ENCODE peak calls at places on chromosomes 12 and 14, in seven cellular contexts. One of them, this sample, is unnamed.

GRCh38 chr12:53560912-53561589 is 53.8 kb upstream of the NPFF start:
- DNase-seq in esophagus squamous epithelium: no peak
- DNase-seq in astrocyte of the spinal cord: no peak
- DNase-seq in transverse colon: no peak
- DNase-seq in fibroblast of lung: no peak
- DNase-seq in HFF-Myc: no peak
- DNase-seq in HL-60: no peak
- DNase-seq in this sample: peak

GRCh38 chr14:75339059-75339458 is 60.4 kb downstream of the FOS start:
- DNase-seq in HL-60: no peak
- DNase-seq in fibroblast of lung: peak
- DNase-seq in transverse colon: no peak
- DNase-seq in esophagus squamous epithelium: no peak
- DNase-seq in HFF-Myc: no peak
- DNase-seq in astrocyte of the spinal cord: peak
- DNase-seq in this sample: peak

GRCh38 chr14:53953002-53953827 is 3.4 kb downstream of the BMP4 start:
- DNase-seq in esophagus squamous epithelium: no peak
- DNase-seq in fibroblast of lung: peak
- DNase-seq in astrocyte of the spinal cord: peak
- DNase-seq in transverse colon: peak
- DNase-seq in HFF-Myc: no peak
- DNase-seq in HL-60: no peak
- DNase-seq in this sample: peak

GRCh38 chr12:7645395-7646177 is 20.1 kb downstream of the APOBEC1 start:
- DNase-seq in transverse colon: no peak
- DNase-seq in fibroblast of lung: peak
- DNase-seq in HFF-Myc: no peak
- DNase-seq in esophagus squamous epithelium: no peak
- DNase-seq in HL-60: peak
- DNase-seq in astrocyte of the spinal cord: peak
- DNase-seq in this sample: peak

GRCh38 chr14:34043627-34044372 is 92.9 kb upstream of the EGLN3 start:
- DNase-seq in esophagus squamous epithelium: no peak
- DNase-seq in HFF-Myc: no peak
- DNase-seq in fibroblast of lung: no peak
- DNase-seq in transverse colon: no peak
- DNase-seq in HL-60: no peak
- DNase-seq in astrocyte of the spinal cord: no peak
- DNase-seq in this sample: no peak

GRCh38 chr14:75506930-75507329 is 15.3 kb upstream of the BATF start:
- DNase-seq in fibroblast of lung: no peak
- DNase-seq in astrocyte of the spinal cord: no peak
- DNase-seq in HL-60: no peak
- DNase-seq in transverse colon: no peak
- DNase-seq in HFF-Myc: no peak
- DNase-seq in esophagus squamous epithelium: no peak
- DNase-seq in this sample: no peak

GRCh38 chr14:88681755-88682494 is 110.8 kb downstream of the EML5 start:
- DNase-seq in esophagus squamous epithelium: no peak
- DNase-seq in HL-60: no peak
- DNase-seq in HFF-Myc: no peak
- DNase-seq in fibroblast of lung: no peak
- DNase-seq in transverse colon: no peak
- DNase-seq in astrocyte of the spinal cord: no peak
- DNase-seq in this sample: no peak

GRCh38 chr12:76085159-76085868 is 829 bp upstream of the NAP1L1 start:
- DNase-seq in HL-60: no peak
- DNase-seq in HFF-Myc: no peak
- DNase-seq in esophagus squamous epithelium: no peak
- DNase-seq in astrocyte of the spinal cord: peak
- DNase-seq in transverse colon: no peak
- DNase-seq in fibroblast of lung: no peak
- DNase-seq in this sample: peak

GRCh38 chr14:85057266-85057665 is 472.7 kb upstream of the FLRT2 start:
- DNase-seq in esophagus squamous epithelium: no peak
- DNase-seq in HFF-Myc: no peak
- DNase-seq in astrocyte of the spinal cord: no peak
- DNase-seq in HL-60: no peak
- DNase-seq in fibroblast of lung: no peak
- DNase-seq in transverse colon: no peak
- DNase-seq in this sample: peak

GRCh38 chr12:47885012-47885501 is 19.7 kb downstream of the VDR start:
- DNase-seq in HL-60: no peak
- DNase-seq in transverse colon: no peak
- DNase-seq in astrocyte of the spinal cord: no peak
- DNase-seq in esophagus squamous epithelium: no peak
- DNase-seq in fibroblast of lung: no peak
- DNase-seq in HFF-Myc: no peak
- DNase-seq in this sample: no peak

GRCh38 chr14:30597496-30597895 is 24.6 kb upstream of the SCFD1 start:
- DNase-seq in transverse colon: no peak
- DNase-seq in HL-60: no peak
- DNase-seq in astrocyte of the spinal cord: no peak
- DNase-seq in fibroblast of lung: no peak
- DNase-seq in esophagus squamous epithelium: no peak
- DNase-seq in HFF-Myc: no peak
- DNase-seq in this sample: no peak

GRCh38 chr12:13749380-13749779 is 232.0 kb downstream of the GRIN2B start:
- DNase-seq in fibroblast of lung: no peak
- DNase-seq in HL-60: no peak
- DNase-seq in astrocyte of the spinal cord: no peak
- DNase-seq in esophagus squamous epithelium: no peak
- DNase-seq in HFF-Myc: no peak
- DNase-seq in transverse colon: no peak
- DNase-seq in this sample: no peak

GRCh38 chr14:76977793-76978730 is 50.4 kb downstream of the IRF2BPL start:
- DNase-seq in HL-60: peak
- DNase-seq in transverse colon: peak
- DNase-seq in HFF-Myc: no peak
- DNase-seq in esophagus squamous epithelium: no peak
- DNase-seq in astrocyte of the spinal cord: peak
- DNase-seq in fibroblast of lung: peak
- DNase-seq in this sample: peak

GRCh38 chr12:34601689-34602088 is 579.4 kb downstream of the ALG10 start:
- DNase-seq in fibroblast of lung: no peak
- DNase-seq in transverse colon: no peak
- DNase-seq in HFF-Myc: no peak
- DNase-seq in HL-60: no peak
- DNase-seq in astrocyte of the spinal cord: no peak
- DNase-seq in esophagus squamous epithelium: no peak
- DNase-seq in this sample: no peak

GRCh38 chr12:45234134-45234865 is 18.4 kb downstream of the ANO6 start:
- DNase-seq in transverse colon: no peak
- DNase-seq in HFF-Myc: peak
- DNase-seq in fibroblast of lung: peak
- DNase-seq in astrocyte of the spinal cord: peak
- DNase-seq in esophagus squamous epithelium: no peak
- DNase-seq in HL-60: no peak
- DNase-seq in this sample: peak

GRCh38 chr14:75579882-75580281 is 1.5 kb downstream of the FLVCR2 start:
- DNase-seq in HL-60: no peak
- DNase-seq in transverse colon: no peak
- DNase-seq in astrocyte of the spinal cord: no peak
- DNase-seq in esophagus squamous epithelium: no peak
- DNase-seq in HFF-Myc: no peak
- DNase-seq in fibroblast of lung: peak
- DNase-seq in this sample: no peak

GRCh38 chr12:57632898-57633825 is at the start of gene B4GALNT1:
- DNase-seq in fibroblast of lung: peak
- DNase-seq in esophagus squamous epithelium: no peak
- DNase-seq in transverse colon: peak
- DNase-seq in astrocyte of the spinal cord: peak
- DNase-seq in HL-60: peak
- DNase-seq in HFF-Myc: no peak
- DNase-seq in this sample: peak

GRCh38 chr12:96233941-96234461 is 39.8 kb downstream of the ELK3 start:
- DNase-seq in transverse colon: peak
- DNase-seq in HL-60: no peak
- DNase-seq in astrocyte of the spinal cord: peak
- DNase-seq in fibroblast of lung: peak
- DNase-seq in HFF-Myc: no peak
- DNase-seq in esophagus squamous epithelium: no peak
- DNase-seq in this sample: peak

DNA sequence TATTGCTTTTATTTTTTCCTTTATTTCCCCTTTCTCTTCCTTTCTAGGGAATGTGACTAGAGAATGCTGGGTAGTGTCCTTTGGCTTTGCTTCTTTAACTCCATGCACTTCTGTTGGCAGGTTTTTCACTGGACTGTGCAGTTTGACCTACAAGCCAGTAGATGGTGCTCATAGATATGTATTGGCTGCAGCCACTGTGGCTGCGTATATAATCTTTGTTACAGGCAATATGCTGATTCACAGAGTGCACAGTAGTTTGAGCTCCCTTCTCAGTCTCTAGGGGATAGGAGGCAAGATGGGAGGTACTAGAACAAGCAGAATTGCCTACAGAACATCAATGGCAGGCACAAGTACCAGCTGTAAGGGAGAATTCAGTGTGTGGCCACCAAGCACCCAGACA is 503.5 kb downstream of the LRFN5 start:
- DNase-seq in esophagus squamous epithelium: no peak
- DNase-seq in astrocyte of the spinal cord: peak
- DNase-seq in transverse colon: no peak
- DNase-seq in HFF-Myc: peak
- DNase-seq in fibroblast of lung: peak
- DNase-seq in HL-60: peak
- DNase-seq in this sample: peak
- TF ChIP-seq CTCF in esophagus squamous epithelium: no peak
- TF ChIP-seq CTCF in astrocyte of the spinal cord: peak
- TF ChIP-seq CTCF in transverse colon: no peak
- TF ChIP-seq CTCF in HFF-Myc: peak
- TF ChIP-seq CTCF in fibroblast of lung: peak
- TF ChIP-seq CTCF in HL-60: peak
- TF ChIP-seq CTCF in this sample: peak

DNA sequence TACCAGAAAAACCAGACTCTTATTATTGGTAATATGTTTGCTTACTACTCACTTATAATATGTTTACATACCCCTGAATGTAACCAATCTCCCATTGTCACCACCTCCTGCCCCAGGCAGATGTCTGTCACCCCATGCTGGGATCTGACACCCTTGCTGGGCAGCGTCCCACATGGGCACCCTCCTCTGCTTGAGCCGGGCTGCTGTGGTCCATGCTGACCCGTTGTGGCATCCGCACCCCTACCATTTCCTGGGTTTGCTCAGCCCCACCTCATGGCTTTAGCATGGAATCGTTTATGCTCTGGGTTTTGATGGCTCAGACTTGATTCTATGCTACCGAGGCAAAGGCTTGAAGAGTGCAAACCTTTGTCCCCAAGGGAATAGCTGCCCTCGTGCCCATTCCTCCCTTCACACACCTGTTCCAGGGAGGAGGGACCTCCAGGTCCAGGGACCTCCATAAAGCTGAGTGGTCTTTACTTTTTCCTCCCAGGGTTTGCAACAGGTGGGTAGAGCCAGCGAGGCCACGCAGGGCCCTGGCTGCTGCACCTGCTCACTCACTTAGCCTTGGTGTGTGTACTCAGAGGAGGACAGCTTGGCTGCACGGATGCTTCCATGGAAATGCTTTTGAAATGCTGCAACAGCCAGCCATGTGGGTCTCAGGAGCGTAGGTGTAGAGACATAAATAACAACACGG is 68.7 kb downstream of the PRMT8 start:
- DNase-seq in astrocyte of the spinal cord: no peak
- DNase-seq in HFF-Myc: no peak
- DNase-seq in transverse colon: no peak
- DNase-seq in HL-60: no peak
- DNase-seq in esophagus squamous epithelium: no peak
- DNase-seq in fibroblast of lung: no peak
- DNase-seq in this sample: no peak
- H3K4me3 ChIP-seq in astrocyte of the spinal cord: no peak
- H3K4me3 ChIP-seq in HFF-Myc: no peak
- H3K4me3 ChIP-seq in transverse colon: no peak
- H3K4me3 ChIP-seq in HL-60: no peak
- H3K4me3 ChIP-seq in esophagus squamous epithelium: no peak
- H3K4me3 ChIP-seq in fibroblast of lung: no peak
- H3K4me3 ChIP-seq in this sample: no peak

GRCh38 chr12:124718458-124718857 is 145.2 kb downstream of the SCARB1 start:
- DNase-seq in transverse colon: no peak
- DNase-seq in HFF-Myc: no peak
- DNase-seq in HL-60: no peak
- DNase-seq in esophagus squamous epithelium: no peak
- DNase-seq in astrocyte of the spinal cord: no peak
- DNase-seq in fibroblast of lung: no peak
- DNase-seq in this sample: no peak

GRCh38 chr12:124720687-124721500 is 142.8 kb downstream of the SCARB1 start:
- DNase-seq in esophagus squamous epithelium: no peak
- DNase-seq in HFF-Myc: no peak
- DNase-seq in transverse colon: peak
- DNase-seq in fibroblast of lung: peak
- DNase-seq in HL-60: no peak
- DNase-seq in astrocyte of the spinal cord: peak
- DNase-seq in this sample: peak

GRCh38 chr12:124718052-124718451 is 145.6 kb downstream of the SCARB1 start:
- DNase-seq in HL-60: no peak
- DNase-seq in astrocyte of the spinal cord: no peak
- DNase-seq in HFF-Myc: no peak
- DNase-seq in fibroblast of lung: no peak
- DNase-seq in transverse colon: no peak
- DNase-seq in esophagus squamous epithelium: no peak
- DNase-seq in this sample: no peak

GRCh38 chr12:124721501-124722154 is 142.0 kb downstream of the SCARB1 start:
- DNase-seq in HFF-Myc: no peak
- DNase-seq in fibroblast of lung: no peak
- DNase-seq in astrocyte of the spinal cord: no peak
- DNase-seq in esophagus squamous epithelium: no peak
- DNase-seq in HL-60: no peak
- DNase-seq in transverse colon: no peak
- DNase-seq in this sample: no peak

DNA sequence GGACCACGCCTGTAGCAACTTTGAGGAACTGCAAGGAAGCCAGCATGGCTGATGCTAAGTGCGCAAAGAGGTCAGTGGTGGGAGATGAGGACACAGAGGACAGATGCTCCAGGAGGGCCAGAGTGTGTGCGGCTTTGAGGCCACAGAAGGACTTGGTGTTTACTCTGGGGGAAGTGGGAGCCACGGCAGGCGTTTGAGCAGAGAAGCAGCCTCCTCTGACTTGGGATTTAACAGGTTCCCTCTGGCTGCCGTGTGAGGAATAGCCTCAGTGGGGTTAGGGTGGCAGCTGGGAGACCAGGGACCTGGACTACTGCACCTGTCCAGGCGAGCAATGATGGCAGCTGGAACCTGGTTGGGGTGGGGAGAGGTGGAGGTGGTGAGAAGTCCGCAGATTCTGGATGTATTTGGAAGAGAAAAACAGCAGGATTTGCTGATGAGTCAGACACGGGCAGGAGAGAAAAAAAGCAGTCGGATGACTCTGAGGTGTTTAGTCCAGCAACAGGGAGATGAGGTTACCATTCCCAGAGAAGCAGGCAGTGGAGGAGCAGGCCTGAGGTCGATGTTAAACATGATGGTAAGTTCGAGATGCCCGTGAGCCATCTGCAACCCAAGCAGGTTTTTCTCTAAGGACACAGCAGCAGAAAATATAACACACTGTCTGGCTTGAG is 143.5 kb downstream of the SCARB1 start:
- DNase-seq in esophagus squamous epithelium: no peak
- DNase-seq in HL-60: no peak
- DNase-seq in astrocyte of the spinal cord: peak
- DNase-seq in fibroblast of lung: peak
- DNase-seq in HFF-Myc: no peak
- DNase-seq in transverse colon: no peak
- DNase-seq in this sample: peak
- TF ChIP-seq CTCF in esophagus squamous epithelium: no peak
- TF ChIP-seq CTCF in HL-60: no peak
- TF ChIP-seq CTCF in astrocyte of the spinal cord: peak
- TF ChIP-seq CTCF in fibroblast of lung: no peak
- TF ChIP-seq CTCF in HFF-Myc: peak
- TF ChIP-seq CTCF in transverse colon: peak
- TF ChIP-seq CTCF in this sample: peak

GRCh38 chr12:101038289-101038871 is 171.7 kb downstream of the SLC5A8 start:
- DNase-seq in astrocyte of the spinal cord: no peak
- DNase-seq in esophagus squamous epithelium: no peak
- DNase-seq in transverse colon: no peak
- DNase-seq in fibroblast of lung: peak
- DNase-seq in HFF-Myc: no peak
- DNase-seq in HL-60: no peak
- DNase-seq in this sample: peak
- H3K4me3 ChIP-seq in astrocyte of the spinal cord: no peak
- H3K4me3 ChIP-seq in esophagus squamous epithelium: no peak
- H3K4me3 ChIP-seq in transverse colon: no peak
- H3K4me3 ChIP-seq in fibroblast of lung: no peak
- H3K4me3 ChIP-seq in HFF-Myc: no peak
- H3K4me3 ChIP-seq in HL-60: no peak
- H3K4me3 ChIP-seq in this sample: no peak